ENCODE peak calls at places on chromosome 19, in four cellular contexts. One of them, this sample, is unnamed.
A peak's percentile ranks its signal among the peaks of the same experiment; 100 is the strongest.

GRCh38 chr19:8305798-8306197 is 2.4 kb downstream of the CD320 start:
- DNase-seq in A549: no peak
- DNase-seq in K562: no peak
- DNase-seq in GM12878: no peak
- DNase-seq in this sample: no peak

GRCh38 chr19:8459095-8459494 is 14.3 kb downstream of the HNRNPM start:
- DNase-seq in K562: no peak
- DNase-seq in GM12878: no peak
- DNase-seq in A549: no peak
- DNase-seq in this sample: no peak

GRCh38 chr19:7852851-7853759 is 21.1 kb downstream of the PRR36 start:
- DNase-seq in GM12878: no peak
- DNase-seq in A549: peak; percentile 75
- DNase-seq in K562: peak; percentile 97
- DNase-seq in this sample: peak; percentile 90

GRCh38 chr19:27821418-27822018 is 1391.4 kb downstream of the UQCRFS1 start:
- DNase-seq in K562: no peak
- DNase-seq in GM12878: no peak
- DNase-seq in A549: no peak
- DNase-seq in this sample: no peak

GRCh38 chr19:30119180-30119920 is 177.3 kb downstream of the URI1 start:
- DNase-seq in GM12878: no peak
- DNase-seq in K562: no peak
- DNase-seq in A549: no peak
- DNase-seq in this sample: no peak

GRCh38 chr19:32201661-32202060 is 143.7 kb upstream of the ZNF507 start:
- DNase-seq in GM12878: no peak
- DNase-seq in K562: no peak
- DNase-seq in A549: no peak
- DNase-seq in this sample: no peak

GRCh38 chr19:17292301-17293074 is 10.7 kb downstream of the ABHD8 start:
- DNase-seq in GM12878: peak; percentile 46
- DNase-seq in K562: peak; percentile 96
- DNase-seq in A549: peak; percentile 94
- DNase-seq in this sample: peak; percentile 51

GRCh38 chr19:18253130-18253529 is 21.1 kb downstream of the IQCN start:
- DNase-seq in K562: no peak
- DNase-seq in A549: no peak
- DNase-seq in GM12878: no peak
- DNase-seq in this sample: no peak

GRCh38 chr19:1613808-1614570 is 8.7 kb upstream of the UQCR11 start:
- DNase-seq in K562: no peak
- DNase-seq in A549: no peak
- DNase-seq in GM12878: no peak
- DNase-seq in this sample: no peak

GRCh38 chr19:11377237-11377636 is 2.8 kb downstream of the SWSAP1 start:
- DNase-seq in A549: peak; percentile 52
- DNase-seq in GM12878: no peak
- DNase-seq in K562: peak; percentile 44
- DNase-seq in this sample: no peak

GRCh38 chr19:55720214-55720746 is 17.9 kb downstream of the NLRP9 start:
- DNase-seq in A549: no peak
- DNase-seq in GM12878: no peak
- DNase-seq in K562: no peak
- DNase-seq in this sample: no peak

GRCh38 chr19:2129892-2130770 is 21.2 kb downstream of the AP3D1 start:
- DNase-seq in A549: no peak
- DNase-seq in K562: no peak
- DNase-seq in GM12878: no peak
- DNase-seq in this sample: no peak

GRCh38 chr19:44903602-44904425 is 1.8 kb upstream of the APOE start:
- DNase-seq in GM12878: no peak
- DNase-seq in K562: peak; percentile 70
- DNase-seq in A549: peak; percentile 84
- DNase-seq in this sample: peak; percentile 80

GRCh38 chr19:32519023-32519422 is 62.0 kb upstream of the PDCD5 start:
- DNase-seq in K562: no peak
- DNase-seq in A549: no peak
- DNase-seq in GM12878: no peak
- DNase-seq in this sample: no peak

GRCh38 chr19:41998246-41999020 is 4.4 kb upstream of the ATP1A3 start:
- DNase-seq in GM12878: no peak
- DNase-seq in A549: peak; percentile 74
- DNase-seq in K562: peak; percentile 77
- DNase-seq in this sample: peak; percentile 17

GRCh38 chr19:49437231-49437630 is 4.1 kb downstream of the SLC17A7 start:
- DNase-seq in GM12878: no peak
- DNase-seq in K562: no peak
- DNase-seq in A549: no peak
- DNase-seq in this sample: no peak
- TF ChIP-seq SMC3 in GM12878: no peak
- TF ChIP-seq SMC3 in K562: no peak
- TF ChIP-seq SMC3 in A549: no peak
- TF ChIP-seq SMC3 in this sample: no peak

GRCh38 chr19:39308531-39309304 is 11.9 kb downstream of the LRFN1 start:
- DNase-seq in GM12878: no peak
- DNase-seq in A549: peak; percentile 71
- DNase-seq in K562: peak; percentile 72
- DNase-seq in this sample: no peak
- TF ChIP-seq POLR2AphosphoS2 in GM12878: no peak
- TF ChIP-seq POLR2AphosphoS2 in A549: no peak
- TF ChIP-seq POLR2AphosphoS2 in K562: no peak
- TF ChIP-seq POLR2AphosphoS2 in this sample: no peak

GRCh38 chr19:3849092-3849491 is 19.7 kb downstream of the ZFR2 start:
- DNase-seq in K562: peak; percentile 78
- DNase-seq in GM12878: no peak
- DNase-seq in A549: no peak
- DNase-seq in this sample: peak; percentile 33
- TF ChIP-seq ESRRA in K562: peak; percentile 8
- TF ChIP-seq ESRRA in GM12878: no peak
- TF ChIP-seq ESRRA in A549: no peak
- TF ChIP-seq ESRRA in this sample: no peak

DNA sequence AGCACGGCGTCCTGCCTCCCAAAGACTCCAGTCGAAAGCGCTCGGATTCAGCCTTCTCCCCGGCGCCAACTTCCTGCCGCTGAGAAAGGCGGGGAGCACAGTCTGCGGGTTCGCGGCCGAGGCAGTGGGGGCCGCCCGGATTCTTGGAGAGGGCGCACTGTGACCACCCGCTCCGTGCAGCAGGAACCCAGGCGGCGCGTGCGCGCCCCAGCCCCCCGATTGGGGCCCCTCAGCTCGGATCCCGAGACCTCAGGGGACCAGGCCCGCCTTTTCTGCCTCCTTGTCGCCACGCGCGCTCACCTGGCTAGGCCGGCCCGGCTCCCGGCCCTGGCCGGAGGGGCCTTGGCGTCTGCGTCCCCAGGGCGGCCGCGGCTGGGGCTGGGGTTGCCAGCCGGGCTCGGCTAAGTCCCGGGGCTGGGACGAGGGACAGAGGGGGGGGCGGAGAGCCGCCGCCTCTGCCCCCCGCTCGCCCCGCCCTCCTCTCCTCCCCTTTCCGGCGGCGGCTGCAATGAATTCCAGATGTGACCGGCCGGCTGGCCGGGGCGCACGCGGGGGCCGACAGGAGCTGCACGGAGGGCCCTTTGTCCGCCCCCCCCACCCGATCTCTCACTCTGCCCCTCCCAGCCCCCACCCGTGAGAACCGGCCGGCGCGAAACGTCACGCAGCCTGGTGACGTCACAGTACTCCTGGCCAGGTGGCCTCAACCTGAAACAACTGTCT is at the start of gene S1PR2:
- DNase-seq in GM12878: no peak
- DNase-seq in A549: peak; percentile 63
- DNase-seq in K562: peak; percentile 93
- DNase-seq in this sample: peak; percentile 36
- TF ChIP-seq SMC3 in GM12878: no peak
- TF ChIP-seq SMC3 in A549: no peak
- TF ChIP-seq SMC3 in K562: no peak
- TF ChIP-seq SMC3 in this sample: no peak

GRCh38 chr19:5288347-5288739 is 52.3 kb downstream of the PTPRS start:
- DNase-seq in K562: no peak
- DNase-seq in GM12878: no peak
- DNase-seq in A549: no peak
- DNase-seq in this sample: no peak
- TF ChIP-seq POLR2AphosphoS2 in K562: no peak
- TF ChIP-seq POLR2AphosphoS2 in GM12878: no peak
- TF ChIP-seq POLR2AphosphoS2 in A549: no peak
- TF ChIP-seq POLR2AphosphoS2 in this sample: no peak

GRCh38 chr19:48170817-48171347 is 402 bp downstream of the ZSWIM9 start:
- DNase-seq in K562: no peak
- DNase-seq in GM12878: no peak
- DNase-seq in A549: no peak
- DNase-seq in this sample: no peak
- TF ChIP-seq ESRRA in K562: no peak
- TF ChIP-seq ESRRA in GM12878: no peak
- TF ChIP-seq ESRRA in A549: no peak
- TF ChIP-seq ESRRA in this sample: no peak

This sample was measured in HepG2.